ENCODE peak calls at places on chromosome 12, in four cellular contexts. T is fibroblast of lung, S is adipocyte, J is aorta. P is an unnamed sample.

GRCh38 chr12:123948401-123949117 is 24.1 kb downstream of the CCDC92 start:
- DNase-seq in T (no peak), S (no peak), J (no peak), P (no peak)

GRCh38 chr12:87217486-87217885 is 811.7 kb downstream of the C12orf50 start:
- DNase-seq in J (no peak), S (peak; percentile 59), T (peak; percentile 65), P (no peak)

GRCh38 chr12:108854453-108855283 is 2.7 kb downstream of the SSH1 start:
- DNase-seq in S (peak; percentile 95), T (peak; percentile 99), J (peak; percentile 71), P (peak; percentile 71)

GRCh38 chr12:8907513-8907912 is 6.8 kb upstream of the PHC1 start:
- DNase-seq in J (no peak), S (no peak), T (no peak), P (no peak)

GRCh38 chr12:115046805-115047204 is 362.8 kb upstream of the TBX3 start:
- DNase-seq in T (no peak), S (no peak), J (no peak), P (no peak)

GRCh38 chr12:30450872-30451271 is 244.8 kb downstream of the IPO8 start:
- DNase-seq in S (no peak), J (no peak), T (peak; percentile 52), P (no peak)

GRCh38 chr12:4355843-4356327 is 23.6 kb downstream of the FGF23 start:
- DNase-seq in T (peak; percentile 21), J (no peak), S (peak; percentile 4), P (peak; percentile 15)

GRCh38 chr12:27689558-27690180 is 6.6 kb upstream of the REP15 start:
- DNase-seq in S (no peak), T (no peak), J (no peak), P (no peak)

GRCh38 chr12:77049767-77050353 is 15.5 kb downstream of the E2F7 start:
- DNase-seq in J (no peak), S (peak; percentile 81), T (peak; percentile 82), P (no peak)

GRCh38 chr12:22100952-22101748 is 55.1 kb downstream of the CMAS start:
- DNase-seq in J (peak; percentile 48), S (peak; percentile 74), T (peak; percentile 83), P (no peak)

GRCh38 chr12:28568083-28568482 is 377.8 kb downstream of the CCDC91 start:
- DNase-seq in J (peak; percentile 50), T (peak; percentile 90), S (peak; percentile 86), P (no peak)

GRCh38 chr12:110102255-110102654 is 21.9 kb upstream of the IFT81 start:
- DNase-seq in S (peak; percentile 53), J (peak; percentile 56), T (peak; percentile 73), P (peak; percentile 27)

GRCh38 chr12:64261813-64262212 is 39.7 kb upstream of the KICS2 start:
- DNase-seq in S (no peak), T (no peak), J (no peak), P (no peak)

GRCh38 chr12:93174048-93174447 is 203.7 kb upstream of the NUDT4 start:
- DNase-seq in T (peak; percentile 87), S (peak; percentile 82), J (no peak), P (no peak)

GRCh38 chr12:88472775-88473174 is 107.5 kb downstream of the KITLG start:
- DNase-seq in S (peak; percentile 41), J (no peak), T (peak; percentile 37), P (no peak)

GRCh38 chr12:66453837-66454236 is 151.5 kb downstream of the HELB start:
- DNase-seq in S (peak; percentile 22), T (peak; percentile 2), J (no peak), P (no peak)
- H3K9me3 ChIP-seq in S (no peaks in the 10 kb centered on the region), T (no peaks in the 10 kb centered on the region), J (no peaks in the 10 kb centered on the region), P (no peaks in the 10 kb centered on the region)

DNA sequence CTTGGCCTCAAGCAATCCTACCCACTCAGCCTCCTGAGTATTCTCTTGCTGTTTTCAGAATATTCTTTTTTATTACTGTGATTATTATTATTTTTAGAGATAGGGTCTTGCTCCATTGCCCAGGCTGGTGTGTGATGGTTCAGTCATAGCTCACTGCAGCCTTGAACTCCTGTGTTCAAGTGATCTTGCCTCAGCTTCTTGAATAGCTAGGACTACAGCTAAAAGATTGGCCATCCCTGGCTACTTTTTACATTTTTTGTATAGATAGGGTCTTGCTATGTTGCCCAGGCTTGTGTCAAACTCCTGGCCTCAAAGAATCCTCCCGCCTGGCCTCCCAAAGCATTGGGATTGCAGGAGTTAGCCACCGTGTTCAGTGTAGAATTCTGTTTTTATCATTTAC is 73.3 kb downstream of the ERC1 start:
- DNase-seq in T (no peak), J (no peak), S (no peak), P (no peak)
- H3K9me3 ChIP-seq in T (no peaks in the 10 kb centered on the region), J (no peaks in the 10 kb centered on the region), S (peaks cover 14% of the 10 kb centered on the region), P (no peaks in the 10 kb centered on the region)

DNA sequence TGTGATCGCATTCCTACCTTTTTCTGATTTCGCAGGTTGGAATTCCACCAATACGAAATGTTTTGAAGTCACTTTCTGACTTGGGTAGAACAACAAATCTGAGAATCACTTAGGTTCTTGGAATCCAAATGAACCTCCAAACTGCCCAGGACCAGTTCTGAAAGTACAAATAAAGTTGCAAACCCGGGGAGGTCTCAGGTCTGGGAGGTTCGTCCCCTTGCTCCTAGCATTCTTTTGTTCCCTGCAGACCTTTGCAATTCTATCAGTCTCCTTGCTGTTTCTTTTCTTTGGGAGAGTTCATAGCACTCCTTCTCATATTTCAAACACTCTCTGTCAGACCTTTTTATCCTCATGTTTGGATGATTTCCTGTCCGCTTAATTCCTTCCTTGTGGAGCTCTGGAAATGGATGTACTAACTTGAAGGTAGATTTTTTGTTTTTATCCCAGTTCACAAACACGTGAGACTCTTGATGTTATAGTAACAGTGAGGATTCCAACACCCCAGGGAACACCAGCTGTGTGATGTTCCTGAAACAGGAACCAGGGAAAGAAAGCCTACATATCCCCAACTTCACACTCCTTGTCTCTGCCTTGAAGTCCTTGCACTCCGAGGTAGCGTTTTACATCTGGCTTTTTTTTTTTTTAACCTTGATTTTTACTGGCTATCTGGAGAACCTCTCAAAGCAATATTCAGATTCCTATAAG is 70.6 kb downstream of the TMEM132C start:
- DNase-seq in S (no peak), T (no peak), J (no peak), P (no peak)
- H3K9me3 ChIP-seq in S (peaks cover 9% of the 10 kb centered on the region), T (no peaks in the 10 kb centered on the region), J (peaks cover 2% of the 10 kb centered on the region), P (no peaks in the 10 kb centered on the region)

DNA sequence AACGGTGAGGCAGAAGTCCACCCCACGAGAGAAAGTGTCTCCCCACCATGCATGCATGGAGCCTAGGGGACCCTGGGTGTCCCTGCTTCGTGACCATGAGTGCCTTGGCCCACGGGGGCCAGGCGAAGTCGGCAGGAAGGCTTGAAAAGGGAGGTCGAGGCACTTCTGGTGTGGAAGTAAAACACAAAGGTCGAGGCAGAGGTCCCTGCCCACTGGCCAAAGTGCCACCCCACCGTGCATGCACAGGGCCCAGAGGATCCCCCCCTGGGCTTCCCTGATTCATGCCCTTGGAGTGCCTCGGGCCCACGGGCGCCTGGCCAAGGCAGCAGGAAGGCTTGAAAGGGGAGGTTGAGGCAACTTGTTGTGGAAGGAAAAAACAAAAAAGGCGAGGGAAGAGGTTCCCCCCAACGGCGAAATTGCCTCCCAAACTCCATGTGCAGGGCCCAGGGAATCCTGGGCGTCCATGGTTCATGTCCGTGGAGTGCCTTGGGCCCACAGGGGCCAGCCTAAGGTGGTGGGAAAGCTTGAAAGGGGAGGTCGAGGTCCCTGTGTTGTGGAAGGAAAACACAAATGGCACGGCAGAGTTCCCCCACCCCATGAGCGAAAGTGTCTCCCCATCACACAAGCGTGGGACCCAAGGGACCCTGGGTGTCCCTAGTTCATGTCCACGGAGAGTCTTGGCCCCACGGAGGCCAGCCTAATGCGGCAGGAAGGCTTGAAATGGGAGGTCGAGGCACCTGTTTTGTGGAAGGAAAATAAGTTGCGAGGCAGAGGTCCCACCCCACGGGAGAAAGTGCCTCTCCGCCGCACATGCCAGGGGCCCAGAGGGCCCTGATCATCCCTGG is 372.1 kb downstream of the ALG10 start:
- DNase-seq in S (no peak), J (peak; percentile 26), T (no peak), P (peak; percentile 2)
- H3K9me3 ChIP-seq in S (no peaks in the 10 kb centered on the region), J (peaks cover 4% of the 10 kb centered on the region), T (no peaks in the 10 kb centered on the region), P (no peaks in the 10 kb centered on the region)

DNA sequence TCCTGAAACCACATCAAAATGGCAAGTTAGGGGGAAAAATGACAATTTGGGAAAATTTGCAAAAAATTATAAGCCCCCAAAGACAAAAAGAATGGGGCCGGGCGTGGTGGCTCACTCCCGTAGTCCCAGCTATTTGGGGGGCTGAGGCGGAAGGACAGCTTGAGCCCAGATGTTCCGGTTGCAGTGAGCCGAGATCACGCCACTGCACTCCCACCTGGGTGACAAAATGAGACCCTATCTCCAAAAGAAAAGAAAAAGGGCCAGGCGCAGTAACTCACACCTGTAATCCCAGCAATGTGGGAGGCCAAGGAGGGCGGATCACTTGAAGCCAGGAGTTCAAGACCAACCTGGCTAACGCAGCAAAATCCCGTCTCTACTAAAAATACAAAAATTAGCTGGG is 2.0 kb upstream of the VAMP1 start:
- DNase-seq in J (no peak), S (no peak), T (no peak), P (no peak)
- H3K9me3 ChIP-seq in J (no peaks in the 10 kb centered on the region), S (no peaks in the 10 kb centered on the region), T (no peaks in the 10 kb centered on the region), P (no peaks in the 10 kb centered on the region)

GRCh38 chr12:130484221-130484620 is 146.5 kb downstream of the PIWIL1 start:
- DNase-seq in T (no peak), S (no peak), J (no peak), P (no peak)
- H3K9me3 ChIP-seq in T (no peaks in the 10 kb centered on the region), S (no peaks in the 10 kb centered on the region), J (peaks cover 1% of the 10 kb centered on the region), P (no peaks in the 10 kb centered on the region)

GRCh38 chr12:62724285-62724684 is 210.7 kb downstream of the PPM1H start:
- DNase-seq in J (no peak), T (no peak), S (no peak), P (no peak)
- H3K9me3 ChIP-seq in J (no peaks in the 10 kb centered on the region), T (no peaks in the 10 kb centered on the region), S (no peaks in the 10 kb centered on the region), P (no peaks in the 10 kb centered on the region)

P was measured in right cardiac atrium.